ENCODE peak calls at places on chromosomes 7 and 10, in five cellular contexts. One of them, this sample, is unnamed. For H3K79me2, the result is how much of the 10 kb centered on the place peaks cover.

GRCh38 chr7:98051118-98051744 is 55.4 kb upstream of the LMTK2 start:
- DNase-seq in DND-41: peak
- DNase-seq in OCI-LY7: peak
- DNase-seq in neural progenitor cell: peak
- DNase-seq in Karpas-422: peak
- DNase-seq in this sample: no peak

GRCh38 chr10:129704786-129705525 is 237.9 kb downstream of the MGMT start:
- DNase-seq in DND-41: no peak
- DNase-seq in OCI-LY7: no peak
- DNase-seq in neural progenitor cell: no peak
- DNase-seq in Karpas-422: no peak
- DNase-seq in this sample: no peak

GRCh38 chr7:519429-519973 is at the start of gene PDGFA:
- DNase-seq in DND-41: no peak
- DNase-seq in OCI-LY7: no peak
- DNase-seq in neural progenitor cell: peak
- DNase-seq in Karpas-422: peak
- DNase-seq in this sample: no peak

GRCh38 chr7:27955011-27955410 is 215.0 kb downstream of the TAX1BP1 start:
- DNase-seq in DND-41: no peak
- DNase-seq in OCI-LY7: no peak
- DNase-seq in neural progenitor cell: no peak
- DNase-seq in Karpas-422: no peak
- DNase-seq in this sample: no peak

GRCh38 chr7:120987683-120988590 is 574 bp upstream of the CPED1 start:
- DNase-seq in DND-41: peak
- DNase-seq in OCI-LY7: peak
- DNase-seq in neural progenitor cell: peak
- DNase-seq in Karpas-422: peak
- DNase-seq in this sample: peak

GRCh38 chr10:117804470-117805011 is 242.2 kb downstream of the RAB11FIP2 start:
- DNase-seq in DND-41: no peak
- DNase-seq in OCI-LY7: no peak
- DNase-seq in neural progenitor cell: peak
- DNase-seq in Karpas-422: peak
- DNase-seq in this sample: no peak

GRCh38 chr7:146002431-146003078 is 114.0 kb upstream of the CNTNAP2 start:
- DNase-seq in DND-41: no peak
- DNase-seq in OCI-LY7: peak
- DNase-seq in neural progenitor cell: no peak
- DNase-seq in Karpas-422: no peak
- DNase-seq in this sample: no peak

GRCh38 chr10:58743466-58744115 is 230.9 kb downstream of the BICC1 start:
- DNase-seq in DND-41: no peak
- DNase-seq in OCI-LY7: no peak
- DNase-seq in neural progenitor cell: peak
- DNase-seq in Karpas-422: no peak
- DNase-seq in this sample: no peak

GRCh38 chr7:151487246-151487645 is 32.4 kb downstream of the RHEB start:
- DNase-seq in DND-41: no peak
- DNase-seq in OCI-LY7: no peak
- DNase-seq in neural progenitor cell: no peak
- DNase-seq in Karpas-422: no peak
- DNase-seq in this sample: no peak
- H3K79me2 ChIP-seq in DND-41: half or more
- H3K79me2 ChIP-seq in OCI-LY7: under half
- H3K79me2 ChIP-seq in neural progenitor cell: under half
- H3K79me2 ChIP-seq in Karpas-422: half or more
- H3K79me2 ChIP-seq in this sample: half or more

DNA sequence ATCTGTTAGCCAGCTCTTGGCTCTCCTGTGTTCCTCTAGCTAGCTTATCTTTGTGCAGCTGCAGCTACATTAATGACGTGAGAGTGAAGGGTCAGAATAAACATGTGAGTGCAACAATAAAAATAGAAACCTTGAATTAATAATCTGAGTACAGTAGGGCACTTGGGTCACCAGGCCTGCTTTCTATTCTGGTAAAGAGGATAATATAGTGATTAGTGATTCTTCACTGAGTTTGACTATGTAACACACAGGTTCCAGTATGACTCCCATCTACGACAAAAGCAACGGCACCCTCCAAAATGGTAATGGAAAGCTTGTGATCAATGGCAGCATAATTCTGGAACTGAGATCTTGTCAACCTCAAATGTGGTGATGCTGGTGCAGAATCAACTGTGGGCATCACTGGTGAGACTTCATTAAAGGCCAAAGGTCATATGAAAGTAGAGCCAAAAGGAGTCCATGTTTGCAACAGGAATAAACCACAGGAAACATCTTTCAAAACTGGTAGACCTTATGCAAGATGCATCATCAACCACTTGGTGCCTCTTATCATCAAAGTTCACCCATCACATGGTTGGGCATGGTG is 77.6 kb downstream of the NRBF2 start:
- DNase-seq in DND-41: no peak
- DNase-seq in OCI-LY7: no peak
- DNase-seq in neural progenitor cell: no peak
- DNase-seq in Karpas-422: no peak
- DNase-seq in this sample: no peak
- H3K79me2 ChIP-seq in DND-41: under half
- H3K79me2 ChIP-seq in OCI-LY7: half or more
- H3K79me2 ChIP-seq in neural progenitor cell: half or more
- H3K79me2 ChIP-seq in Karpas-422: half or more
- H3K79me2 ChIP-seq in this sample: under half

GRCh38 chr7:44750921-44751571 is 2.4 kb downstream of the ZMIZ2 start:
- DNase-seq in DND-41: peak
- DNase-seq in OCI-LY7: peak
- DNase-seq in neural progenitor cell: no peak
- DNase-seq in Karpas-422: no peak
- DNase-seq in this sample: no peak

GRCh38 chr7:44749992-44750391 is 1.3 kb downstream of the ZMIZ2 start:
- DNase-seq in DND-41: no peak
- DNase-seq in OCI-LY7: no peak
- DNase-seq in neural progenitor cell: no peak
- DNase-seq in Karpas-422: no peak
- DNase-seq in this sample: no peak

GRCh38 chr7:44748948-44749731 is 493 bp downstream of the ZMIZ2 start:
- DNase-seq in DND-41: peak
- DNase-seq in OCI-LY7: peak
- DNase-seq in neural progenitor cell: peak
- DNase-seq in Karpas-422: peak
- DNase-seq in this sample: no peak

GRCh38 chr7:44748042-44748947 is at the start of gene ZMIZ2:
- DNase-seq in DND-41: peak
- DNase-seq in OCI-LY7: peak
- DNase-seq in neural progenitor cell: peak
- DNase-seq in Karpas-422: peak
- DNase-seq in this sample: no peak

DNA sequence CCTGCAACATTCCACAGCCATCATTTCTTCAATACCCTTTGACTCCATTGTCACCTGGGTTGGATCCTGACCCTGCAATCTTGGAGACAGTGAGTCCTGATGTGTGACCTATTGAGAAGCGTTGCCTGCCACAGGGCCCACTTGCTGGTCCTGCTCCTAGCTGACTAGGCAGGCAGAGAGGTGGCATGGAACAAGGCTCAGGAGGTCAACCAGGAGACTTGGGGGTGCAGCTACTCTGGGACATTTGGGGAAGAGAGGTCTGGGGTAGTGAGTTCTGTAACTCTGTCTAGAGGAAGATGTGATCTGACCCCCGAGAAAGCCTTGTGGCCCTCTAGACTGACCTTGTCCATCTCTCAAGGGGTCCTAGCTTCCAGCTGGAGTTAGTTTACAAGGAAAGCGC is 1.8 kb downstream of the ZMIZ2 start:
- DNase-seq in DND-41: no peak
- DNase-seq in OCI-LY7: no peak
- DNase-seq in neural progenitor cell: no peak
- DNase-seq in Karpas-422: no peak
- DNase-seq in this sample: no peak
- H3K79me2 ChIP-seq in DND-41: half or more
- H3K79me2 ChIP-seq in OCI-LY7: under half
- H3K79me2 ChIP-seq in neural progenitor cell: half or more
- H3K79me2 ChIP-seq in Karpas-422: half or more
- H3K79me2 ChIP-seq in this sample: under half

GRCh38 chr7:51289608-51290370 is 26.8 kb downstream of the COBL start:
- DNase-seq in DND-41: no peak
- DNase-seq in OCI-LY7: no peak
- DNase-seq in neural progenitor cell: no peak
- DNase-seq in Karpas-422: no peak
- DNase-seq in this sample: no peak
- H3K79me2 ChIP-seq in DND-41: under half
- H3K79me2 ChIP-seq in OCI-LY7: under half
- H3K79me2 ChIP-seq in neural progenitor cell: half or more
- H3K79me2 ChIP-seq in Karpas-422: under half
- H3K79me2 ChIP-seq in this sample: under half

GRCh38 chr7:131026297-131027003 is 292.4 kb upstream of the KLF14 start:
- DNase-seq in DND-41: no peak
- DNase-seq in OCI-LY7: no peak
- DNase-seq in neural progenitor cell: no peak
- DNase-seq in Karpas-422: peak
- DNase-seq in this sample: no peak
- H3K79me2 ChIP-seq in DND-41: half or more
- H3K79me2 ChIP-seq in OCI-LY7: under half
- H3K79me2 ChIP-seq in neural progenitor cell: under half
- H3K79me2 ChIP-seq in Karpas-422: half or more
- H3K79me2 ChIP-seq in this sample: under half

GRCh38 chr10:102040305-102040704 is 15.7 kb downstream of the ARMH3 start:
- DNase-seq in DND-41: no peak
- DNase-seq in OCI-LY7: no peak
- DNase-seq in neural progenitor cell: no peak
- DNase-seq in Karpas-422: no peak
- DNase-seq in this sample: no peak

GRCh38 chr10:102043456-102043855 is 12.5 kb downstream of the ARMH3 start:
- DNase-seq in DND-41: no peak
- DNase-seq in OCI-LY7: no peak
- DNase-seq in neural progenitor cell: no peak
- DNase-seq in Karpas-422: no peak
- DNase-seq in this sample: no peak

GRCh38 chr10:102038410-102038809 is 17.6 kb downstream of the ARMH3 start:
- DNase-seq in DND-41: no peak
- DNase-seq in OCI-LY7: no peak
- DNase-seq in neural progenitor cell: no peak
- DNase-seq in Karpas-422: no peak
- DNase-seq in this sample: no peak

GRCh38 chr10:102045292-102045691 is 10.7 kb downstream of the ARMH3 start:
- DNase-seq in DND-41: no peak
- DNase-seq in OCI-LY7: no peak
- DNase-seq in neural progenitor cell: no peak
- DNase-seq in Karpas-422: no peak
- DNase-seq in this sample: no peak

DNA sequence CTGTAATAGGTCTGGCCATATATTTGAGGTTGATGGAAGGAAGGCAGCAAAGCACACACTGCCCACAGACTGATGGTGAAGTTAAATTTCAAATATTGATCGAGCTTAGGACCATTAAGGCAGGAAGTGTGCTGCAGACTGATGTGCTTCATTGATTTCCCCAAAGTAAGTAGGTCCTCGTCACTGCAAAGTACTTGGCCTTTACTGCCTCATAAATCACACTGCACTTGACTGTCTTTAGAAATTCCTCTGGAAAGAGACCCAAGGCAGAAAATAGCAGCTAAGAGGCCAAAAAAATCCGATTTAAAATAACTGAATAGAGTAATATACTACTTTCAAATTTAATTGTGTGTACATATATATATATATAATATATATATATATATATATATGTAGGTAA is 15.3 kb downstream of the ARMH3 start:
- DNase-seq in DND-41: no peak
- DNase-seq in OCI-LY7: no peak
- DNase-seq in neural progenitor cell: no peak
- DNase-seq in Karpas-422: no peak
- DNase-seq in this sample: no peak
- H3K79me2 ChIP-seq in DND-41: half or more
- H3K79me2 ChIP-seq in OCI-LY7: under half
- H3K79me2 ChIP-seq in neural progenitor cell: half or more
- H3K79me2 ChIP-seq in Karpas-422: under half
- H3K79me2 ChIP-seq in this sample: under half

GRCh38 chr7:42197391-42197790 is 39.6 kb downstream of the GLI3 start:
- DNase-seq in DND-41: no peak
- DNase-seq in OCI-LY7: no peak
- DNase-seq in neural progenitor cell: peak
- DNase-seq in Karpas-422: no peak
- DNase-seq in this sample: no peak
- H3K79me2 ChIP-seq in DND-41: half or more
- H3K79me2 ChIP-seq in OCI-LY7: under half
- H3K79me2 ChIP-seq in neural progenitor cell: half or more
- H3K79me2 ChIP-seq in Karpas-422: under half
- H3K79me2 ChIP-seq in this sample: under half

DNA sequence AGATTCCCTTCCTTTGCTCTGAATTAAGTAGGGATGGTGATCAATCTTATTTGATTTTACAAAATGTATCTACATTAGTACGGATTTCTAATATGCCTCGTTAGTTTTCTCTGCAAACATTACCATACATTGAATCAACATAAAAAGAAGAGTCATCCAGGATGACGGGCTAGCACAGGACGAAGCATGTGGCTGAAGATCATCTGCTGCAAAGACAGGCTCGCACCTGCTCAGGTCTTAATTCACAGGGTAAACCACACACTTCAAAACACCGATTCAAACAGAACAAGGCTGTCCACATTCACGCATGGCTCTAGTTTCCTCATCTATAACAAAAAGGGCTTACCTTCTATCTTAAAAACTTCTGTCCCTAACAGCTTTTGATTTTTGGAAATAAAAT is 323.0 kb downstream of the PARD3 start:
- DNase-seq in DND-41: no peak
- DNase-seq in OCI-LY7: no peak
- DNase-seq in neural progenitor cell: no peak
- DNase-seq in Karpas-422: no peak
- DNase-seq in this sample: peak
- H3K79me2 ChIP-seq in DND-41: under half
- H3K79me2 ChIP-seq in OCI-LY7: under half
- H3K79me2 ChIP-seq in neural progenitor cell: under half
- H3K79me2 ChIP-seq in Karpas-422: under half
- H3K79me2 ChIP-seq in this sample: under half

GRCh38 chr7:2643386-2644229 is 11.8 kb downstream of the TTYH3 start:
- DNase-seq in DND-41: peak
- DNase-seq in OCI-LY7: peak
- DNase-seq in neural progenitor cell: no peak
- DNase-seq in Karpas-422: peak
- DNase-seq in this sample: no peak
- H3K79me2 ChIP-seq in DND-41: half or more
- H3K79me2 ChIP-seq in OCI-LY7: under half
- H3K79me2 ChIP-seq in neural progenitor cell: half or more
- H3K79me2 ChIP-seq in Karpas-422: under half
- H3K79me2 ChIP-seq in this sample: under half

DNA sequence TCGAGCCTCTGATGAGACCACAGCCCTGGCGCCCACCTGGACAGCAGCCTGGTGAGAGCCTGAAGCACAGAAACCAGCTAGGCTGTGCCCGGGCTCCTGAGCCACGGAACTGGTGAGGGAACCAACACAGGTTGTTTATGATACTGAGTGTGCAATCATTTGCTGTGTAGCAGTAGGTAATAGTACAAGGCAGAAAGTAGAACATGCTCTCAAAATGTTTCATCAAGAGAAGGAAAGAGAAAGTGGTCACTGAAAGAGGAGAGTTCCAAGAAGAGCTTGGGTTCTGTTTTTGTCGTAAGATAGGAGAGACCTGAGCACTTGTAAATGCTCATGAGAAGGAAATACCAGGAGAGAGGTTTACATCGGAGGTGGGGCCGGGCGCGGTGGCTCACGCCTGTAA is 208.2 kb downstream of the FAM107B start:
- DNase-seq in DND-41: no peak
- DNase-seq in OCI-LY7: no peak
- DNase-seq in neural progenitor cell: no peak
- DNase-seq in Karpas-422: no peak
- DNase-seq in this sample: no peak
- H3K79me2 ChIP-seq in DND-41: under half
- H3K79me2 ChIP-seq in OCI-LY7: half or more
- H3K79me2 ChIP-seq in neural progenitor cell: under half
- H3K79me2 ChIP-seq in Karpas-422: half or more
- H3K79me2 ChIP-seq in this sample: under half

This sample was measured in keratinocyte.